ENCODE peak calls at places on chromosomes 4 and X, in ten cellular contexts. W is suprapubic skin; R is RWPE1; A is mammary epithelial cell; U is A549; S is left lung; Y is cardiac muscle cell; X is CD4-positive, alpha-beta T cell; L is SK-N-SH; B is hepatocyte. C is an unnamed sample.

GRCh38 chr4:5955201-5955821 is 62.4 kb upstream of the CRMP1 start:
- DNase-seq in W (no peak), R (no peak), A (no peak), U (no peak), S (no peak), Y (no peak), X (no peak), L (peak; percentile 57), B (no peak), C (no peak)

GRCh38 chr4:74418063-74418670 is 26.8 kb upstream of the AREG start:
- DNase-seq in W (no peak), R (peak; percentile 82), A (peak; percentile 94), U (peak; percentile 48), S (no peak), Y (no peak), X (no peak), L (no peak), B (no peak), C (no peak)

GRCh38 chrX:12309040-12309732 is 170.9 kb downstream of the FRMPD4 start:
- DNase-seq in W (no peak), R (no peak), A (no peak), U (peak; percentile 72), S (no peak), Y (no peak), X (no peak), L (no peak), B (no peak), C (no peak)

GRCh38 chrX:15855562-15856256 is 1.1 kb upstream of the AP1S2 start:
- DNase-seq in W (no peak), R (no peak), A (no peak), U (no peak), S (no peak), Y (no peak), X (no peak), L (no peak), B (peak; percentile 18), C (no peak)

GRCh38 chrX:107659768-107660167 is 31.5 kb downstream of the PRPS1 start:
- DNase-seq in W (no peak), R (peak; percentile 3), A (peak; percentile 27), U (peak; percentile 47), S (no peak), Y (peak; percentile 58), X (no peak), L (peak; percentile 32), B (peak; percentile 75), C (no peak)

GRCh38 chr4:30671926-30672325 is 48.2 kb upstream of the PCDH7 start:
- DNase-seq in W (no peak), R (no peak), A (no peak), U (no peak), S (no peak), Y (no peak), X (no peak), L (no peak), B (no peak), C (no peak)

GRCh38 chr4:2059726-2060577 is 825 bp downstream of the NAT8L start:
- DNase-seq in W (no peak), R (no peak), A (no peak), U (no peak), S (peak; percentile 59), Y (peak; percentile 57), X (no peak), L (peak; percentile 82), B (peak; percentile 53), C (no peak)

GRCh38 chr4:119025916-119026661 is 109.5 kb upstream of the MYOZ2 start:
- DNase-seq in W (no peak), R (peak; percentile 72), A (peak; percentile 84), U (peak; percentile 85), S (no peak), Y (no peak), X (no peak), L (no peak), B (peak; percentile 70), C (peak; percentile 78)

GRCh38 chr4:95340191-95340590 is 208.6 kb downstream of the UNC5C start:
- DNase-seq in W (no peak), R (no peak), A (no peak), U (no peak), S (no peak), Y (no peak), X (no peak), L (no peak), B (no peak), C (no peak)

GRCh38 chr4:185708348-185708747 is 103.6 kb downstream of the SORBS2 start:
- DNase-seq in W (no peak), R (peak; percentile 32), A (peak; percentile 71), U (no peak), S (no peak), Y (no peak), X (no peak), L (no peak), B (no peak), C (no peak)

GRCh38 chr4:101806914-101807313 is 16.4 kb downstream of the BANK1 start:
- DNase-seq in W (no peak), R (no peak), A (no peak), U (peak; percentile 5), S (no peak), Y (no peak), X (no peak), L (no peak), B (no peak), C (no peak)

GRCh38 chrX:35726176-35726575 is 72.0 kb upstream of the MAGEB16 start:
- DNase-seq in W (no peak), R (peak; percentile 0), A (peak; percentile 9), U (peak; percentile 18), S (no peak), Y (peak; percentile 12), X (no peak), L (no peak), B (no peak), C (no peak)

GRCh38 chr4:103032575-103032974 is 13.1 kb upstream of the SLC9B1 start:
- DNase-seq in W (no peak), R (peak; percentile 12), A (peak; percentile 46), U (peak; percentile 56), S (no peak), Y (peak; percentile 62), X (no peak), L (peak; percentile 10), B (peak; percentile 53), C (no peak)

GRCh38 chr4:60794372-60794771 is 405.8 kb upstream of the ADGRL3 start:
- DNase-seq in W (no peak), R (no peak), A (no peak), U (no peak), S (peak; percentile 47), Y (no peak), X (no peak), L (no peak), B (no peak), C (no peak)

DNA sequence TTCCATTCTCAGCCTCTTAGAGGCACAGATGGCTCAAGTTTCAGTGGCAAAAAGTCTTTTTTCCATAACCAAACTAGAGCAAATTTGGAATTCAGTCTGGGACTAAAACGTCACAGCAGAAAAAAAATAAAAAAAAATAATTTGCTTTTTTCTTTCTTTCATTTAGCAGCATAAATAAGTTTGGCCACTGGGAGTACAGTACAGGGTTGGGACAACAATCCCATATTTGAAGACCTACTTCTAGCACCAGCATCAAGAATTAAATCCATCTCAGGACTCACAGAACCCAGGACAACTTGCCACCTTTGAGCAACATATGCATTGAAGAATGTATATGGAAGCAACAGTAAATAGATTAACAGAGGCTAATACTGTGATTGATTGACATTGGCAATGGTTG is 214.0 kb downstream of the FBXW7 start:
- DNase-seq in W (no peak), R (no peak), A (no peak), U (no peak), S (no peak), Y (no peak), X (no peak), L (no peak), B (no peak), C (no peak)
- TF ChIP-seq CTCF in W (no peak), R (no peak), A (no peak), U (no peak), S (no peak), Y (no peak), X (no peak), L (no peak), B (no peak), C (no peak)

GRCh38 chrX:40171513-40172168 is 73.9 kb upstream of the BCOR start:
- DNase-seq in W (peak; percentile 64), R (no peak), A (no peak), U (no peak), S (peak; percentile 81), Y (peak; percentile 63), X (no peak), L (no peak), B (peak; percentile 71), C (no peak)
- H3K27ac ChIP-seq in W (peak overlapping the region; percentile 84), R (peak overlapping the region; percentile 42), A (no peak overlapping the region), U (no peak overlapping the region), S (peak overlapping the region; percentile 77), Y (peak overlapping the region; percentile 19), X (peak overlapping the region; percentile 96), L (no peak overlapping the region), B (peak overlapping the region; percentile 99), C (peak overlapping the region; percentile 82)

DNA sequence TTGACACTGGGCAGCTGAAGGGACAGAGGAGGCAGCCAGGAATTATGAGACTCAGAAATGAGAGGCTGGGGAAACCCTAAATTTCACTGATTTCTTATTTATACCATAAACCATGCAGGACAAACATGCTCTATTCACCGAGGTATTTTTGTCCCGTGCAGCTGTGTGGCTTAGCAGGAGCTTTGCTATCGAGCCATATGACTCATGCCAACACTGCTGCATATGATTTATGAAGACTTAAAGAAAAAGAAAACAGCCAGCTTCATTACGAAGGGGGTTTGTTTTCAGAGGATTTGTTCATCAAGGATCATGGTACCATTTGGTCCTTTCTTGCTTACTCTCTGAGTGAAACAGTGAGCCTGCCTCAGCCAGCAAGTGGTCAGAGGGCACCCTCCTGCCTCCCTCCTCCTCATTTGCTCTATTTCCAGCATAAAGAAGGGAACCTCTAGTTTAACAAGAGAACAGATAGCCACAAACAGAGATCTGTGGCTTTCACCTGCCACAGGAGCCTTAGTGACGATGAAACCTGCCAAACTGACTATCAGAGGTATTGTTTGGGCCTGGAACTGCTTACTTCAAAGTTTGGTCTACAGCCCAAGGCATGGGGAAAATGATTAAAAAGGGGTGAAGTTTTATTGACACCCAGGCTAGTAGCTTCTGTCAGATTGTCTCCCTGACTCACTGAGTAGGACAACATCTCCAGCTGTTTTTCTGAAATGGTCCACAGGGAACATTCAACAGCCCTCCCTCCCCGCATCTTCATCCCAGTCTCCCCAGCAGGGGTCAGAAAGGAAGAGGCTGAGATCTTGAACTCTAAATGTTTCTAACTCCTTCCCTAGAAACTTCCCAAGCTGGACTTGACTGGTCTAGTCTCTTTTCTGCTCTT is 80.1 kb upstream of the MAML3 start:
- DNase-seq in W (no peak), R (peak; percentile 24), A (no peak), U (no peak), S (no peak), Y (no peak), X (no peak), L (no peak), B (peak; percentile 46), C (no peak)
- TF ChIP-seq CTCF in W (no peak), R (no peak), A (no peak), U (no peak), S (no peak), Y (peak; percentile 6), X (no peak), L (no peak), B (no peak), C (no peak)

DNA sequence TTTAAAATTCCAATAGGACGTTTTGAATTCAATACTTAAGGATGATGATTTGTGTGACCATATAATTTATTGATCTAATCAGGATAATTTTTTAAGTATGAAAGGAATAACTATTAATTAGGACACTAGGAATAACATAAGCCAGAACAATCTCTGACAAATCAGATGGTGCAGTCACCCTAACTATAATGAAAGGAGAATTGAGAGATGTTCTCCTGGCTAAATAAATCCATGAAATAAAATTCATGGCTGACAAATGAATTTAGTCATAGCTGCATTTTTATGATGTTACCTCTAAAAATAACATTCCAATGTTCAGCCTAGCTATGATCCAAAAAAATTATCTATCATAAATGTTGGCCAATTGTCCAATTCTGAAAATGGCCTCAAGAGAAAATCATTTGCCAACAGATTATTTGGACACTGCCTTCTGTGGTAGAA is 190.6 kb upstream of the NEIL3 start:
- DNase-seq in W (no peak), R (no peak), A (no peak), U (no peak), S (no peak), Y (no peak), X (no peak), L (no peak), B (no peak), C (no peak)
- H3K27ac ChIP-seq in W (no peak overlapping the region), R (no peak overlapping the region), A (no peak overlapping the region), U (no peak overlapping the region), S (no peak overlapping the region), Y (no peak overlapping the region), X (no peak overlapping the region), L (peak overlapping the region; percentile 51), B (no peak overlapping the region), C (no peak overlapping the region)

C was measured in right atrium auricular region.